ENCODE peak calls at places on chromosomes 4 and X, in four cellular contexts. T, M, F and A are unnamed samples.

GRCh38 chr4:79249879-79250503 is 75.9 kb downstream of the NAA11 start:
- DNase-seq in M (no peak), T (no peak), F (no peak), A (no peak)

GRCh38 chr4:135838889-135839288 is 1637.3 kb upstream of the PABPC4L start:
- DNase-seq in F (no peak), T (no peak), M (no peak), A (no peak)

GRCh38 chr4:15232725-15233597 is 194.9 kb upstream of the C1QTNF7 start:
- DNase-seq in T (no peak), M (peak; percentile 33), F (no peak), A (no peak)

GRCh38 chrX:53288173-53288572 is 6.8 kb upstream of the IQSEC2 start:
- DNase-seq in T (no peak), M (no peak), F (peak; percentile 64), A (peak; percentile 54)

GRCh38 chr4:180538384-180539052 is 1704.7 kb upstream of the TENM3 start:
- DNase-seq in T (no peak), M (no peak), F (no peak), A (no peak)

GRCh38 chrX:72038016-72038415 is 93.7 kb downstream of the RTL5 start:
- DNase-seq in M (no peak), T (no peak), F (no peak), A (no peak)

GRCh38 chr4:182931691-182932297 is 14.6 kb upstream of the DCTD start:
- DNase-seq in M (no peak), T (no peak), F (no peak), A (no peak)

GRCh38 chr4:39255266-39255665 is 72.9 kb downstream of the WDR19 start:
- DNase-seq in M (peak; percentile 7), F (peak; percentile 16), T (no peak), A (no peak)

GRCh38 chrX:150348365-150348764 is 14.8 kb upstream of the MAMLD1 start:
- DNase-seq in M (no peak), F (no peak), T (no peak), A (peak; percentile 71)

GRCh38 chr4:86614896-86615295 is 20.8 kb downstream of the PTPN13 start:
- DNase-seq in M (no peak), F (no peak), T (no peak), A (no peak)

GRCh38 chr4:107931775-107932321 is 499 bp downstream of the CYP2U1 start:
- DNase-seq in F (no peak), T (no peak), M (no peak), A (no peak)

GRCh38 chr4:105895609-105896460 is 564 bp downstream of the NPNT start:
- DNase-seq in T (no peak), M (no peak), F (no peak), A (peak; percentile 54)

GRCh38 chr4:5307928-5308327 is 256.6 kb downstream of the STK32B start:
- DNase-seq in T (no peak), F (no peak), M (no peak), A (no peak)

GRCh38 chr4:54091637-54092404 is 8.1 kb upstream of the GSX2 start:
- DNase-seq in M (peak; percentile 35), F (peak; percentile 66), T (peak; percentile 35), A (no peak)

GRCh38 chr4:187124311-187124710 is 400.7 kb upstream of the FAT1 start:
- DNase-seq in M (no peak), F (no peak), T (no peak), A (no peak)

GRCh38 chr4:15400911-15401671 is 26.7 kb upstream of the C1QTNF7 start:
- DNase-seq in T (no peak), M (no peak), F (no peak), A (no peak)

GRCh38 chr4:76698141-76698540 is 199.8 kb downstream of the SOWAHB start:
- DNase-seq in T (no peak), F (no peak), M (no peak), A (no peak)

GRCh38 chrX:480861-481417 is 94.2 kb upstream of the PPP2R3B start:
- DNase-seq in M (no peak), F (no peak), T (no peak), A (no peak)

GRCh38 chr4:915595-915994 is 16.5 kb downstream of the GAK start:
- DNase-seq in T (no peak), M (no peak), F (no peak), A (no peak)

GRCh38 chr4:3635090-3635820 is 103.0 kb upstream of the LRPAP1 start:
- DNase-seq in F (no peak), T (no peak), M (no peak), A (no peak)

GRCh38 chrX:39196192-39197102 is 395.2 kb downstream of the MID1IP1 start:
- DNase-seq in T (peak; percentile 90), F (peak; percentile 37), M (no peak), A (no peak)

GRCh38 chrX:132618810-132619209 is 130.0 kb upstream of the MBNL3 start:
- DNase-seq in T (no peak), M (peak; percentile 31), F (no peak), A (no peak)

GRCh38 chr4:181731900-181732299 is 511.3 kb upstream of the TENM3 start:
- DNase-seq in F (no peak), T (no peak), M (no peak), A (no peak)

GRCh38 chrX:30888526-30889146 is 418 bp downstream of the TAB3 start:
- DNase-seq in F (peak; percentile 40), T (no peak), M (no peak), A (peak; percentile 13)

GRCh38 chrX:23008431-23009099 is 8.8 kb downstream of the DDX53 start:
- DNase-seq in T (no peak), M (peak; percentile 1), F (no peak), A (no peak)

GRCh38 chr4:139655116-139655515 is 10.5 kb upstream of the MGST2 start:
- DNase-seq in F (no peak), T (no peak), M (peak; percentile 65), A (no peak)

GRCh38 chr4:189235599-189235998 is 705.1 kb upstream of the FRG1 start:
- DNase-seq in M (no peak), T (no peak), F (no peak), A (no peak)

GRCh38 chrX:38987135-38987780 is 186.0 kb downstream of the MID1IP1 start:
- DNase-seq in M (no peak), T (no peak), F (no peak), A (no peak)

GRCh38 chrX:154351183-154352011 is 23.0 kb downstream of the FLNA start:
- DNase-seq in F (no peak), M (no peak), T (no peak), A (no peak)

GRCh38 chrX:118220509-118220908 is 103.9 kb upstream of the KLHL13 start:
- DNase-seq in M (no peak), T (no peak), F (no peak), A (no peak)

GRCh38 chr4:128333309-128334006 is 45.8 kb upstream of the PGRMC2 start:
- DNase-seq in T (no peak), M (no peak), F (no peak), A (no peak)

GRCh38 chrX:71550578-71550977 is 17.7 kb downstream of the OGT start:
- DNase-seq in T (no peak), M (no peak), F (no peak), A (no peak)

GRCh38 chr4:53132117-53132889 is 233.6 kb downstream of the SCFD2 start:
- DNase-seq in T (no peak), M (no peak), F (no peak), A (no peak)

GRCh38 chr4:76637704-76638361 is 202.8 kb downstream of the SHROOM3 start:
- DNase-seq in T (no peak), M (no peak), F (no peak), A (no peak)

GRCh38 chr4:41531561-41532245 is 6.3 kb upstream of the LIMCH1 start:
- DNase-seq in M (no peak), F (no peak), T (no peak), A (no peak)

GRCh38 chrX:106039920-106040319 is 1.4 kb upstream of the SERPINA7 start:
- DNase-seq in F (no peak), T (no peak), M (peak; percentile 52), A (peak; percentile 10)

GRCh38 chrX:1592863-1593201 is 1.4 kb downstream of the AKAP17A start:
- DNase-seq in M (no peak), F (peak; percentile 34), T (no peak), A (no peak)

GRCh38 chrX:11398785-11399184 is 105.6 kb downstream of the AMELX start:
- DNase-seq in M (no peak), F (no peak), T (no peak), A (no peak)

GRCh38 chrX:135389243-135389642 is 32.5 kb upstream of the SMIM10L2A start:
- DNase-seq in M (no peak), F (no peak), T (no peak), A (no peak)

GRCh38 chrX:23246001-23246400 is 88.6 kb upstream of the PTCHD1 start:
- DNase-seq in M (no peak), T (no peak), F (no peak), A (no peak)

GRCh38 chr4:124337874-124338273 is 374.7 kb downstream of the ANKRD50 start:
- DNase-seq in T (no peak), F (peak; percentile 5), M (no peak), A (no peak)

GRCh38 chr4:124333466-124333865 is 379.1 kb downstream of the ANKRD50 start:
- DNase-seq in T (no peak), M (no peak), F (no peak), A (no peak)

GRCh38 chr4:124329134-124329533 is 383.4 kb downstream of the ANKRD50 start:
- DNase-seq in T (no peak), F (no peak), M (no peak), A (no peak)

GRCh38 chr4:124330045-124330444 is 382.5 kb downstream of the ANKRD50 start:
- DNase-seq in F (no peak), M (no peak), T (no peak), A (no peak)

DNA sequence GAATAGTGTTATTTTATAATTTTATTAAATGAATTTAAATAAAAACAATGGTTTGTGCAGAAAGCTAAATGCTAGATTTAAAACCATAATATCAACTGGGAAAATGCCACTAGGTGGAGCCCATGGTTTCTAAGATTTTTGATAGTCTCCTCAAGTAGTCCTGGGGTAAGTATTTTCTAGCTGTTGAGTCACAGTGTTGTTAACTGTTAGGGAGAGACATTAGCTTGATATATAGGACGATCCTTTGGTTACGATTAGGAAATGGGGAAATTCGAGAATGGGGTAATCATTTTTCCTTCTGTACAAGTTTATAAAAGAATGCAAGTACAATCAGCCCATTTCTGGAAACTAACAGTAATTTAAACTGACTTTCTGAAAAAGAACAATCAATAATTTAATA is 378.4 kb downstream of the ANKRD50 start:
- DNase-seq in M (peak; percentile 24), F (peak; percentile 11), T (no peak), A (no peak)
- TF ChIP-seq TCF7 in M (no peak), F (no peak), T (no peak), A (no peak)

GRCh38 chr4:124135409-124135813 is 577.1 kb downstream of the ANKRD50 start:
- DNase-seq in T (no peak), F (no peak), M (no peak), A (no peak)
- TF ChIP-seq ATF2 in T (no peak), F (no peak), M (no peak), A (no peak)

GRCh38 chr4:92814677-92815076 is 510.9 kb downstream of the GRID2 start:
- DNase-seq in T (no peak), M (no peak), F (no peak), A (no peak)
- TF ChIP-seq TCF7 in T (no peak), M (no peak), F (no peak), A (no peak)

GRCh38 chr4:179292443-179292842 is 1850.2 kb upstream of the AGA start:
- DNase-seq in F (no peak), T (no peak), M (no peak), A (no peak)
- TF ChIP-seq ATF2 in F (no peak), T (no peak), M (no peak), A (no peak)